ENCODE peak calls at places on chromosome 18, in five cellular contexts. Y is lower lobe of right lung, J is upper lobe of left lung, H is cardiac muscle cell, S is pancreas. G is an unnamed sample.

GRCh38 chr18:44744206-44745180 is 63.8 kb downstream of the SETBP1 start:
- DNase-seq in J (peak; percentile 83), S (peak; percentile 67), Y (no peak), H (no peak), G (no peak)

GRCh38 chr18:64807560-64807959 is 658.7 kb upstream of the LINC00305 start:
- DNase-seq in Y (no peak), S (no peak), J (no peak), H (no peak), G (no peak)

GRCh38 chr18:44731160-44731865 is 50.6 kb downstream of the SETBP1 start:
- DNase-seq in Y (no peak), J (no peak), H (no peak), S (no peak), G (no peak)

GRCh38 chr18:37541517-37541916 is 24.1 kb downstream of the CELF4 start:
- DNase-seq in S (no peak), H (no peak), J (no peak), Y (no peak), G (no peak)

GRCh38 chr18:21444465-21445023 is 156.0 kb downstream of the ESCO1 start:
- DNase-seq in J (no peak), Y (no peak), S (peak; percentile 3), H (peak; percentile 78), G (no peak)

GRCh38 chr18:47397671-47398319 is 146.3 kb upstream of the SKOR2 start:
- DNase-seq in Y (no peak), S (no peak), H (no peak), J (no peak), G (no peak)

GRCh38 chr18:8858888-8859511 is 153.6 kb downstream of the MTCL1 start:
- DNase-seq in H (peak; percentile 97), J (no peak), S (no peak), Y (no peak), G (no peak)

GRCh38 chr18:30175061-30175574 is 867.4 kb downstream of the DSC3 start:
- DNase-seq in Y (no peak), S (no peak), J (peak; percentile 80), H (no peak), G (no peak)

GRCh38 chr18:37476182-37476581 is 89.4 kb downstream of the CELF4 start:
- DNase-seq in J (no peak), H (peak; percentile 54), S (no peak), Y (no peak), G (no peak)

GRCh38 chr18:616380-616995 is 19.7 kb downstream of the CLUL1 start:
- DNase-seq in J (no peak), H (peak; percentile 79), Y (no peak), S (no peak), G (no peak)

GRCh38 chr18:27164905-27165304 is 20.2 kb downstream of the CHST9 start:
- DNase-seq in S (no peak), Y (no peak), H (no peak), J (no peak), G (no peak)

GRCh38 chr18:43515481-43515880 is 238.2 kb upstream of the SYT4 start:
- DNase-seq in S (no peak), J (no peak), H (no peak), Y (no peak), G (no peak)

GRCh38 chr18:62402342-62402948 is 77.3 kb downstream of the TNFRSF11A start:
- DNase-seq in Y (no peak), H (no peak), S (no peak), J (no peak), G (no peak)
- TF ChIP-seq CTCF in Y (no peak), H (no peak), S (no peak), J (no peak), G (no peak)

GRCh38 chr18:76564636-76565237 is 69.7 kb upstream of the ZNF516 start:
- DNase-seq in J (no peak), Y (no peak), H (peak; percentile 20), S (no peak), G (no peak)
- H3K4me3 ChIP-seq in J (peak overlapping the region; percentile 32), Y (peak overlapping the region; percentile 28), H (no peak overlapping the region), S (no peak overlapping the region), G (peak overlapping the region; percentile 22)

GRCh38 chr18:62948788-62949187 is 233.4 kb downstream of the PHLPP1 start:
- DNase-seq in S (no peak), J (no peak), H (no peak), Y (no peak), G (no peak)

GRCh38 chr18:62952807-62953206 is 237.5 kb downstream of the PHLPP1 start:
- DNase-seq in J (no peak), S (no peak), H (no peak), Y (no peak), G (no peak)

GRCh38 chr18:62954341-62954740 is 239.0 kb downstream of the PHLPP1 start:
- DNase-seq in S (no peak), J (no peak), Y (no peak), H (peak; percentile 24), G (no peak)

GRCh38 chr18:62953663-62954062 is 238.3 kb downstream of the PHLPP1 start:
- DNase-seq in J (no peak), H (peak; percentile 8), Y (no peak), S (no peak), G (no peak)

DNA sequence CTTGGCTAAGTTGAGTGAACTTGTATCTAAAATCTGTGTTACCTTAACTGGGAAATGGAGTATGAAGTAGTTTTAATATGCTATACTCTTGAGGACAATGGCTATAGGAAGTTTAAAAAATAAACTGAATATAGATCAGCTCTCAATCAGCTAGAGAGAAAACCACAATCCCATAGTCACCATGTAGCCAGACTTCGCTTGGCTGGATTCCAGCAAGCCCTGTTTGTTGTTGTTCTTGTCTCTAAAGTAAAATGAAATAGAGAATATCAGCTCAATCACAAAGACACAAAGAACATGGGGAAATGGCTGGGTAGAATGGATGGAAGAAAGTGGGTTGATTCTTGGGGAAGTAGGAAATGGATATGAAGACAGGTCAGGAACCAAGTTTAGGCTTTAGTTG is 234.9 kb downstream of the PHLPP1 start:
- DNase-seq in S (no peak), J (no peak), Y (no peak), H (no peak), G (no peak)
- H3K27ac ChIP-seq in S (no peak overlapping the region), J (no peak overlapping the region), Y (no peak overlapping the region), H (no peak overlapping the region), G (no peak overlapping the region)

GRCh38 chr18:6712401-6712800 is 17.1 kb upstream of the ARHGAP28 start:
- DNase-seq in Y (no peak), S (no peak), H (no peak), J (no peak), G (no peak)
- TF ChIP-seq CTCF in Y (no peak), S (no peak), H (no peak), J (no peak), G (no peak)

GRCh38 chr18:23539911-23540475 is 36.7 kb downstream of the RMC1 start:
- DNase-seq in H (no peak), J (no peak), S (no peak), Y (no peak), G (no peak)
- H3K4me3 ChIP-seq in H (no peak overlapping the region), J (no peak overlapping the region), S (no peak overlapping the region), Y (no peak overlapping the region), G (no peak overlapping the region)

GRCh38 chr18:23626451-23627279 is 36.0 kb downstream of the ANKRD29 start:
- DNase-seq in J (no peak), H (peak; percentile 27), S (no peak), Y (no peak), G (no peak)

GRCh38 chr18:23629444-23629946 is 33.2 kb downstream of the ANKRD29 start:
- DNase-seq in Y (peak; percentile 66), S (no peak), H (no peak), J (peak; percentile 48), G (no peak)

GRCh38 chr18:23627964-23628363 is 34.7 kb downstream of the ANKRD29 start:
- DNase-seq in H (no peak), J (no peak), Y (no peak), S (no peak), G (no peak)

GRCh38 chr18:23631312-23631711 is 31.4 kb downstream of the ANKRD29 start:
- DNase-seq in J (no peak), H (no peak), Y (no peak), S (no peak), G (no peak)

DNA sequence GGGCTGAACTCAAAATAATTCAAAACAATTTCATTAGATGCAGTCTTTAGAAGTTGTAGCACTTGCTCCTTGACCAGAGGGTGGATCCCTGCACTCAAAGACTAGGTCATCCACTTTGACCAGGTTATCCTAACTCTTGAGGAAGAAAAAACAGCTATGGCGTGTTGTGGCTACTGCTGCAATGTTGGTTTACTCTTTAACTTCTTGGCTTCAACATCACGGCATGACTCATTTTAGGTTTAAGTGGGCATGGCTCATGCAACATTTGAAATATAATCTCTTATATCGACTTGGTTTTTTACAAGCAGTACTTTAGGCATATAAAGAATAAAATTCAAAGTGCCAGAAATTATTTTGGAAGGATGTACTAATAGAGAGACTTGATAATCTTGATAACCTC is 35.4 kb downstream of the ANKRD29 start:
- DNase-seq in H (peak; percentile 76), Y (no peak), S (no peak), J (no peak), G (no peak)
- H3K27ac ChIP-seq in H (no peak overlapping the region), Y (no peak overlapping the region), S (peak overlapping the region; percentile 28), J (no peak overlapping the region), G (peak overlapping the region; percentile 96)

GRCh38 chr18:32549248-32549842 is 78.7 kb upstream of the GAREM1 start:
- DNase-seq in J (no peak), Y (peak; percentile 51), S (peak; percentile 27), H (peak; percentile 64), G (no peak)
- TF ChIP-seq CTCF in J (peak; percentile 57), Y (peak; percentile 61), S (peak; percentile 69), H (peak; percentile 80), G (peak; percentile 90)

DNA sequence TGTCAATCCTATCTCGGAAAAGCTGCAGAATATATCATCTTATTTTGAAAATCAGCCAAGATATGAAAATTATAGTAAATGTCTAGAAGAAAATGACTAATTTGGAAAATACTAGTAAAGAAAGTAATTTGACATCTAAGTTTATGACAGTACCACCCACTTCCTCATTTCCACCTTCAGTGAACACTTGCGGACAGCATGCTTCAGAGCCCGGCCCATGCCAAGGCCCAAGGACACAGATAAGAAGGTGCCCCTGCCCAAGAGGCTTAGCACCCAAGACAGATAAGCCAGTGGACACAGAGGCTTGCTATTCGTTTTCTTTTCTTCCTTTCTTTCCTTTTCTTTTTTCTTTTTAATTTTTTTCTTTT is 4.8 kb upstream of the KCNG2 start:
- DNase-seq in S (no peak), H (no peak), Y (peak; percentile 71), J (no peak), G (no peak)
- H3K4me3 ChIP-seq in S (no peak overlapping the region), H (no peak overlapping the region), Y (no peak overlapping the region), J (no peak overlapping the region), G (no peak overlapping the region)

GRCh38 chr18:54830260-54830659 is 2.0 kb downstream of the RAB27B start:
- DNase-seq in S (no peak), H (no peak), J (no peak), Y (no peak), G (no peak)
- H3K27ac ChIP-seq in S (peak overlapping the region; percentile 95), H (no peak overlapping the region), J (no peak overlapping the region), Y (no peak overlapping the region), G (peak overlapping the region; percentile 70)

G was measured in RWPE2.